ENCODE peak calls at places on chromosome 18, in seven cellular contexts. One of them, this sample, is unnamed.

GRCh38 chr18:45526120-45526841 is 89.0 kb upstream of the SLC14A2 start:
- DNase-seq in K562: no peak
- DNase-seq in SK-N-SH: peak
- DNase-seq in H1: no peak
- DNase-seq in HCT116: no peak
- DNase-seq in HepG2: no peak
- DNase-seq in GM12878: no peak
- DNase-seq in this sample: peak

GRCh38 chr18:63131944-63132818 is 187.4 kb downstream of the BCL2 start:
- DNase-seq in H1: no peak
- DNase-seq in HCT116: no peak
- DNase-seq in GM12878: no peak
- DNase-seq in K562: no peak
- DNase-seq in HepG2: no peak
- DNase-seq in SK-N-SH: no peak
- DNase-seq in this sample: no peak

GRCh38 chr18:2180586-2180985 is 390.7 kb downstream of the METTL4 start:
- DNase-seq in HCT116: no peak
- DNase-seq in H1: no peak
- DNase-seq in SK-N-SH: no peak
- DNase-seq in K562: no peak
- DNase-seq in HepG2: no peak
- DNase-seq in GM12878: no peak
- DNase-seq in this sample: no peak

GRCh38 chr18:79756143-79756500 is 41.6 kb upstream of the KCNG2 start:
- DNase-seq in HCT116: no peak
- DNase-seq in K562: no peak
- DNase-seq in GM12878: no peak
- DNase-seq in HepG2: no peak
- DNase-seq in H1: no peak
- DNase-seq in SK-N-SH: no peak
- DNase-seq in this sample: no peak

GRCh38 chr18:51077217-51077616 is 47.2 kb downstream of the SMAD4 start:
- DNase-seq in HCT116: no peak
- DNase-seq in SK-N-SH: no peak
- DNase-seq in K562: no peak
- DNase-seq in HepG2: no peak
- DNase-seq in GM12878: no peak
- DNase-seq in H1: no peak
- DNase-seq in this sample: no peak

GRCh38 chr18:59140287-59140885 is 702 bp downstream of the SEC11C start:
- DNase-seq in HCT116: no peak
- DNase-seq in SK-N-SH: no peak
- DNase-seq in K562: peak
- DNase-seq in H1: no peak
- DNase-seq in HepG2: peak
- DNase-seq in GM12878: no peak
- DNase-seq in this sample: peak

GRCh38 chr18:22566703-22567420 is 149.1 kb upstream of the CTAGE1 start:
- DNase-seq in HCT116: no peak
- DNase-seq in H1: no peak
- DNase-seq in K562: no peak
- DNase-seq in SK-N-SH: peak
- DNase-seq in GM12878: no peak
- DNase-seq in HepG2: no peak
- DNase-seq in this sample: no peak

GRCh38 chr18:23943104-23943503 is 71.5 kb upstream of the TTC39C start:
- DNase-seq in GM12878: peak
- DNase-seq in K562: no peak
- DNase-seq in HepG2: no peak
- DNase-seq in H1: no peak
- DNase-seq in HCT116: no peak
- DNase-seq in SK-N-SH: no peak
- DNase-seq in this sample: no peak

GRCh38 chr18:13545514-13545913 is 180.8 kb downstream of the FAM210A start:
- DNase-seq in H1: no peak
- DNase-seq in HepG2: no peak
- DNase-seq in K562: no peak
- DNase-seq in HCT116: no peak
- DNase-seq in SK-N-SH: no peak
- DNase-seq in GM12878: no peak
- DNase-seq in this sample: no peak

GRCh38 chr18:58117685-58118403 is 73.8 kb downstream of the NEDD4L start:
- DNase-seq in GM12878: no peak
- DNase-seq in K562: peak
- DNase-seq in H1: no peak
- DNase-seq in HepG2: peak
- DNase-seq in SK-N-SH: no peak
- DNase-seq in HCT116: peak
- DNase-seq in this sample: no peak

GRCh38 chr18:25231327-25231691 is 120.7 kb downstream of the ZNF521 start:
- DNase-seq in HepG2: no peak
- DNase-seq in K562: no peak
- DNase-seq in SK-N-SH: no peak
- DNase-seq in H1: no peak
- DNase-seq in GM12878: no peak
- DNase-seq in HCT116: no peak
- DNase-seq in this sample: no peak

GRCh38 chr18:10544093-10544748 is 18.4 kb downstream of the NAPG start:
- DNase-seq in GM12878: no peak
- DNase-seq in SK-N-SH: no peak
- DNase-seq in HCT116: no peak
- DNase-seq in K562: no peak
- DNase-seq in HepG2: no peak
- DNase-seq in H1: no peak
- DNase-seq in this sample: no peak

GRCh38 chr18:13147146-13147545 is 71.4 kb upstream of the LDLRAD4 start:
- DNase-seq in H1: no peak
- DNase-seq in GM12878: no peak
- DNase-seq in SK-N-SH: no peak
- DNase-seq in HepG2: peak
- DNase-seq in HCT116: no peak
- DNase-seq in K562: no peak
- DNase-seq in this sample: no peak

GRCh38 chr18:2150566-2150965 is 420.7 kb downstream of the METTL4 start:
- DNase-seq in HepG2: no peak
- DNase-seq in H1: no peak
- DNase-seq in K562: no peak
- DNase-seq in GM12878: no peak
- DNase-seq in HCT116: no peak
- DNase-seq in SK-N-SH: no peak
- DNase-seq in this sample: no peak

GRCh38 chr18:79991494-79991893 is 3.1 kb upstream of the TXNL4A start:
- DNase-seq in H1: no peak
- DNase-seq in K562: no peak
- DNase-seq in HepG2: no peak
- DNase-seq in GM12878: no peak
- DNase-seq in SK-N-SH: no peak
- DNase-seq in HCT116: no peak
- DNase-seq in this sample: no peak

GRCh38 chr18:49613741-49614151 is 51.9 kb downstream of the LIPG start:
- DNase-seq in SK-N-SH: no peak
- DNase-seq in HCT116: no peak
- DNase-seq in K562: no peak
- DNase-seq in GM12878: no peak
- DNase-seq in H1: no peak
- DNase-seq in HepG2: no peak
- DNase-seq in this sample: no peak

GRCh38 chr18:22189431-22189830 is 20.0 kb downstream of the GATA6 start:
- DNase-seq in SK-N-SH: no peak
- DNase-seq in H1: no peak
- DNase-seq in HepG2: no peak
- DNase-seq in HCT116: no peak
- DNase-seq in K562: no peak
- DNase-seq in GM12878: no peak
- DNase-seq in this sample: no peak

GRCh38 chr18:23879544-23879943 is 135.0 kb upstream of the TTC39C start:
- DNase-seq in GM12878: no peak
- DNase-seq in K562: no peak
- DNase-seq in SK-N-SH: no peak
- DNase-seq in H1: no peak
- DNase-seq in HepG2: no peak
- DNase-seq in HCT116: no peak
- DNase-seq in this sample: no peak

GRCh38 chr18:60905699-60906098 is 427.5 kb upstream of the CDH20 start:
- DNase-seq in HCT116: no peak
- DNase-seq in GM12878: no peak
- DNase-seq in HepG2: no peak
- DNase-seq in K562: no peak
- DNase-seq in SK-N-SH: no peak
- DNase-seq in H1: no peak
- DNase-seq in this sample: no peak

GRCh38 chr18:3451166-3451988 is 1.4 kb downstream of the TGIF1 start:
- DNase-seq in H1: no peak
- DNase-seq in HepG2: peak
- DNase-seq in SK-N-SH: peak
- DNase-seq in K562: peak
- DNase-seq in GM12878: no peak
- DNase-seq in HCT116: no peak
- DNase-seq in this sample: peak

GRCh38 chr18:49747876-49748275 is 65.5 kb downstream of the ACAA2 start:
- DNase-seq in GM12878: no peak
- DNase-seq in HepG2: no peak
- DNase-seq in K562: no peak
- DNase-seq in SK-N-SH: no peak
- DNase-seq in HCT116: no peak
- DNase-seq in H1: no peak
- DNase-seq in this sample: no peak

GRCh38 chr18:77102246-77103040 is 30.1 kb downstream of the MBP start:
- DNase-seq in HCT116: no peak
- DNase-seq in GM12878: peak
- DNase-seq in HepG2: no peak
- DNase-seq in SK-N-SH: peak
- DNase-seq in K562: no peak
- DNase-seq in H1: no peak
- DNase-seq in this sample: no peak

DNA sequence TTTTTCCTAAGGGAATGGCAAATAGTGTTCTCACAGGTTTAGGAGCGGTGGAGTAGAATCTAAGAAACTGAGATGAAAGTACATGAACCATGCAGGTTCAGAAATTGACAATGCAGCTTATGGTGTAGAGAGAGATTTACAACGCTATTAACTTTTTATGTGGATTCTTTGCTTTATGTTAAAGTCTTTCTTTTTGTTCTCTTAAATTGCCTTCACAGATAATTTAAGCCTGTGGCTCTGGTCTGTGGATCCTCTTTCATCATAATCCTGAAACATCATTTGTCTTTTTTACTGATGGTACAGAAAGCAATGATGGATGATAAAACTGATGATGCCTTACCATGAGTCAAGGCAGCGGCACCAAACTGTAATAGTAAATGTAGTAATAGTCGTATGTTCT is 30.3 kb downstream of the SOCS6 start:
- DNase-seq in HCT116: no peak
- DNase-seq in HepG2: no peak
- DNase-seq in K562: no peak
- DNase-seq in H1: no peak
- DNase-seq in SK-N-SH: no peak
- DNase-seq in GM12878: no peak
- DNase-seq in this sample: no peak
- TF ChIP-seq JUND in HCT116: no peak
- TF ChIP-seq JUND in HepG2: no peak
- TF ChIP-seq JUND in K562: no peak
- TF ChIP-seq JUND in H1: no peak
- TF ChIP-seq JUND in SK-N-SH: no peak
- TF ChIP-seq JUND in GM12878: no peak
- TF ChIP-seq JUND in this sample: no peak

GRCh38 chr18:72107647-72108046 is 436.5 kb downstream of the CBLN2 start:
- DNase-seq in HCT116: no peak
- DNase-seq in HepG2: no peak
- DNase-seq in K562: no peak
- DNase-seq in GM12878: no peak
- DNase-seq in H1: peak
- DNase-seq in SK-N-SH: no peak
- DNase-seq in this sample: no peak
- TF ChIP-seq JUND in HCT116: no peak
- TF ChIP-seq JUND in HepG2: no peak
- TF ChIP-seq JUND in K562: no peak
- TF ChIP-seq JUND in GM12878: no peak
- TF ChIP-seq JUND in H1: no peak
- TF ChIP-seq JUND in SK-N-SH: no peak
- TF ChIP-seq JUND in this sample: no peak

DNA sequence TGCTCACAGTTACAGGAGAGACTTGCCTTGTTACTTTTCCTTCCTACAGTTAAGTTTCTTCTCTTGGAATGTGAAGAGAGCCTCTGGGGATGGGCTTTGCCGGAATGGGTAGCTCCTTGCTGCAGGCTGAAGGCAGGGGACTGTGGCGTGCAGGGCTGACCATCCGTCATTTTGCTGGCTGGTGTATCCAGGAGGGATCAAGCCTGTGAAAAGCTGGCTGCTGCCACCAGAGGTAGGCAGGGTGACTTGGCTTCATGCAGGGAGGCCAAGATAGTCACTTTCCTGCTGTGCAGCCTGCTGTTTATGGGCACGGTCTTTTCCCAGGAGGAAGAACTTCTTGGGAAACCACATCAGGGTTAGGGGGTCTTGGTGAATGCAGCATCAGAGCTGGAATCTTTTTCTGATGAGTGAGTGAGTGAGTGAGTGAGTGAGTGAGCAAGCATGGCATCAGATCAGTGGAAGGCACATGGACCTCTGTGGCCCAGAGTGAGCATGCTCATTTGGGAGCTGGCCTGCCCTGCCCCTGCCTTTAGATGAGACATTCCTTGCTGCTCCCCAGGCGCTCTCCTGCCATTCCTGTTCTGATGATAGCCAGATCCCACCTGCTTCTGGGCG is 33.0 kb downstream of the FHOD3 start:
- DNase-seq in H1: no peak
- DNase-seq in K562: no peak
- DNase-seq in SK-N-SH: no peak
- DNase-seq in HepG2: no peak
- DNase-seq in HCT116: no peak
- DNase-seq in GM12878: no peak
- DNase-seq in this sample: no peak
- TF ChIP-seq JUND in H1: no peak
- TF ChIP-seq JUND in K562: no peak
- TF ChIP-seq JUND in SK-N-SH: no peak
- TF ChIP-seq JUND in HepG2: no peak
- TF ChIP-seq JUND in HCT116: no peak
- TF ChIP-seq JUND in GM12878: no peak
- TF ChIP-seq JUND in this sample: no peak

GRCh38 chr18:9437049-9437448 is 38.3 kb upstream of the RALBP1 start:
- DNase-seq in HCT116: no peak
- DNase-seq in H1: no peak
- DNase-seq in K562: no peak
- DNase-seq in SK-N-SH: no peak
- DNase-seq in GM12878: no peak
- DNase-seq in HepG2: no peak
- DNase-seq in this sample: no peak

GRCh38 chr18:9436176-9436575 is 39.1 kb upstream of the RALBP1 start:
- DNase-seq in K562: no peak
- DNase-seq in HepG2: no peak
- DNase-seq in GM12878: no peak
- DNase-seq in H1: no peak
- DNase-seq in SK-N-SH: no peak
- DNase-seq in HCT116: no peak
- DNase-seq in this sample: no peak

GRCh38 chr18:9433616-9434239 is 41.6 kb upstream of the RALBP1 start:
- DNase-seq in H1: no peak
- DNase-seq in GM12878: no peak
- DNase-seq in SK-N-SH: no peak
- DNase-seq in HepG2: no peak
- DNase-seq in HCT116: no peak
- DNase-seq in K562: no peak
- DNase-seq in this sample: no peak

GRCh38 chr18:9435041-9435440 is 40.3 kb upstream of the RALBP1 start:
- DNase-seq in H1: no peak
- DNase-seq in SK-N-SH: no peak
- DNase-seq in GM12878: no peak
- DNase-seq in HepG2: no peak
- DNase-seq in HCT116: no peak
- DNase-seq in K562: no peak
- DNase-seq in this sample: no peak

GRCh38 chr18:9434240-9434701 is 41.0 kb upstream of the RALBP1 start:
- DNase-seq in GM12878: no peak
- DNase-seq in HepG2: no peak
- DNase-seq in H1: no peak
- DNase-seq in K562: no peak
- DNase-seq in HCT116: no peak
- DNase-seq in SK-N-SH: no peak
- DNase-seq in this sample: no peak
- TF ChIP-seq JUND in GM12878: no peak
- TF ChIP-seq JUND in HepG2: no peak
- TF ChIP-seq JUND in H1: no peak
- TF ChIP-seq JUND in K562: no peak
- TF ChIP-seq JUND in HCT116: no peak
- TF ChIP-seq JUND in SK-N-SH: no peak
- TF ChIP-seq JUND in this sample: no peak